ENCODE peak calls at places on chromosomes 12 and 14, in eight cellular contexts. Q is body of pancreas, X is HFFc6, C is lower leg skin, J is cardiac fibroblast, H is BE2C, W is GM13976, I is PC-3. V is an unnamed sample.

GRCh38 chr12:51865470-51865745 is 16.9 kb upstream of the FIGNL2 start:
- DNase-seq in Q (no peak), X (no peak), C (no peak), J (no peak), H (no peak), W (no peak), I (no peak), V (no peak)

GRCh38 chr12:3491938-3492867 is 1.2 kb downstream of the PRMT8 start:
- DNase-seq in Q (peak), X (peak), C (peak), J (peak), H (no peak), W (peak), I (peak), V (peak)

GRCh38 chr12:128613821-128614220 is 209.9 kb downstream of the SLC15A4 start:
- DNase-seq in Q (no peak), X (no peak), C (peak), J (no peak), H (no peak), W (no peak), I (no peak), V (no peak)

GRCh38 chr12:75660107-75660530 is 148.7 kb upstream of the KRR1 start:
- DNase-seq in Q (no peak), X (peak), C (no peak), J (peak), H (no peak), W (no peak), I (peak), V (peak)

GRCh38 chr12:82486524-82487235 is 128.4 kb downstream of the METTL25 start:
- DNase-seq in Q (no peak), X (no peak), C (no peak), J (peak), H (no peak), W (no peak), I (peak), V (no peak)

GRCh38 chr12:28290262-28290661 is 100.0 kb downstream of the CCDC91 start:
- DNase-seq in Q (no peak), X (no peak), C (no peak), J (peak), H (no peak), W (no peak), I (no peak), V (no peak)

GRCh38 chr12:112985655-112986290 is 7.5 kb downstream of the OAS2 start:
- DNase-seq in Q (no peak), X (no peak), C (no peak), J (no peak), H (no peak), W (no peak), I (peak), V (no peak)

GRCh38 chr12:41924111-41924510 is 220.6 kb downstream of the GXYLT1 start:
- DNase-seq in Q (no peak), X (no peak), C (no peak), J (no peak), H (no peak), W (no peak), I (no peak), V (no peak)

GRCh38 chr12:64747681-64748080 is 11.5 kb downstream of the GNS start:
- DNase-seq in Q (no peak), X (no peak), C (no peak), J (no peak), H (no peak), W (no peak), I (peak), V (no peak)

GRCh38 chr14:50082784-50083466 is 33.4 kb downstream of the VCPKMT start:
- DNase-seq in Q (no peak), X (no peak), C (peak), J (no peak), H (no peak), W (peak), I (no peak), V (no peak)

GRCh38 chr14:84036863-84037262 is 1493.1 kb upstream of the FLRT2 start:
- DNase-seq in Q (no peak), X (no peak), C (no peak), J (peak), H (no peak), W (no peak), I (peak), V (no peak)

GRCh38 chr12:92802906-92803305 is 100.1 kb downstream of the PLEKHG7 start:
- DNase-seq in Q (no peak), X (no peak), C (no peak), J (no peak), H (no peak), W (no peak), I (no peak), V (no peak)

DNA sequence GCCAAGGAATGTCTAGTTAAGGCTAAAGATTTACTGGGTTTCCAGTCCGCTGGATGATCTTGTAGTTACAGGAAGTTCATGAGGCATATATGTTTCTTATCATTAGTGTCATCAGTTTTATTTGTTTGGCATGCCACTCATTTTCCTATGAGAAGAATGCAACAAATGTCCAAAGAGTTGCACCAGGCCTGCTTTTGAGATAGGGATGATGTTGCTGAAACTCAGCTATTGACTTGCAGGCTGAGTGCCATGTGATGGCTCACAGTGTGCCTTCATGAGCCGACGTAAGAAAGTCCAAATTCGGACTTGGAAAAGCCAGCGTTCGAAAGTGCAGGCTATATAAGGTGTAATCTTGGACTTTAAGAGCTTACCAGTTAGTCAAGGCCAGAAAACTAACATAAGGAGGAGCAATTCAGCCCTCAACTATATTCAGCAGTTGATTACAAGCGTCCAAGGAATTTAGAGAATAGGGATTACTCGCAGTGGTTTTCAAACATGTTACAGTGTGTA is 101.4 kb downstream of the LGMN start:
- DNase-seq in Q (no peak), X (peak), C (no peak), J (peak), H (no peak), W (no peak), I (peak), V (peak)
- TF ChIP-seq CTCF in Q (no peak), X (no peak), C (no peak), J (no peak), H (no peak), W (no peak), I (no peak), V (no peak)

GRCh38 chr12:62761658-62762057 is 173.3 kb downstream of the PPM1H start:
- DNase-seq in Q (no peak), X (no peak), C (peak), J (peak), H (no peak), W (no peak), I (no peak), V (no peak)
- TF ChIP-seq CTCF in Q (no peak), X (no peak), C (no peak), J (no peak), H (no peak), W (no peak), I (no peak), V (no peak)

GRCh38 chr14:69606258-69606657 is 5.1 kb upstream of the SUSD6 start:
- DNase-seq in Q (no peak), X (no peak), C (no peak), J (peak), H (no peak), W (no peak), I (no peak), V (no peak)
- TF ChIP-seq CTCF in Q (no peak), X (no peak), C (no peak), J (no peak), H (no peak), W (no peak), I (no peak), V (no peak)

GRCh38 chr14:63995285-63995684 is 142.5 kb downstream of the SYNE2 start:
- DNase-seq in Q (no peak), X (no peak), C (no peak), J (no peak), H (no peak), W (no peak), I (no peak), V (no peak)

GRCh38 chr14:63991833-63992232 is 139.0 kb downstream of the SYNE2 start:
- DNase-seq in Q (no peak), X (no peak), C (no peak), J (no peak), H (no peak), W (no peak), I (no peak), V (no peak)

GRCh38 chr14:63992858-63993257 is 140.1 kb downstream of the SYNE2 start:
- DNase-seq in Q (no peak), X (no peak), C (no peak), J (no peak), H (no peak), W (no peak), I (no peak), V (no peak)

GRCh38 chr14:63996016-63996415 is 143.2 kb downstream of the SYNE2 start:
- DNase-seq in Q (no peak), X (no peak), C (no peak), J (no peak), H (no peak), W (no peak), I (no peak), V (no peak)

GRCh38 chr14:63993992-63994391 is 141.2 kb downstream of the SYNE2 start:
- DNase-seq in Q (no peak), X (no peak), C (no peak), J (peak), H (no peak), W (no peak), I (peak), V (no peak)
- TF ChIP-seq CTCF in Q (peak), X (peak), C (no peak), J (peak), H (peak), W (peak), I (peak), V (peak)

DNA sequence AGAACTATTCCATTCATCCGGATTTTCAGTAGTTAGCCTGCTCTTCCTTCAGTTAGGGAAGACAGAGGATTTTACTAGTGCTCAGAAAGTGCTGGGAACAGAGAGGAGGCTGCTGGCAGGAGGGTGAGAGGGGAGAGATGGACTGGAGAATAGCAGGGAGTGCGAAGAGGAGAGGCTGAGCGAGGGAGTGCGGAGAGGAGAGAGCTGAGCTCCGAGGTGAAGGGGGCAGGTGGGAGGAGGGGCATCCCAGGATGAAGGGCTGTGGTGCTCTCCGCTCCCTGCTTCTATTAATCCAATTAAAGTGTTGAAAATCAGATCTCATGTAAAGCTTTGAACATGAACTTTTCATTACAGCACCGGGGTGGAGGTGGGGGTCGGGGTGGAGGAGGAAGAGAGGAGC is 20.4 kb upstream of the SMOC1 start:
- DNase-seq in Q (no peak), X (no peak), C (no peak), J (no peak), H (no peak), W (no peak), I (no peak), V (no peak)
- TF ChIP-seq CTCF in Q (no peak), X (no peak), C (no peak), J (no peak), H (no peak), W (no peak), I (no peak), V (no peak)

DNA sequence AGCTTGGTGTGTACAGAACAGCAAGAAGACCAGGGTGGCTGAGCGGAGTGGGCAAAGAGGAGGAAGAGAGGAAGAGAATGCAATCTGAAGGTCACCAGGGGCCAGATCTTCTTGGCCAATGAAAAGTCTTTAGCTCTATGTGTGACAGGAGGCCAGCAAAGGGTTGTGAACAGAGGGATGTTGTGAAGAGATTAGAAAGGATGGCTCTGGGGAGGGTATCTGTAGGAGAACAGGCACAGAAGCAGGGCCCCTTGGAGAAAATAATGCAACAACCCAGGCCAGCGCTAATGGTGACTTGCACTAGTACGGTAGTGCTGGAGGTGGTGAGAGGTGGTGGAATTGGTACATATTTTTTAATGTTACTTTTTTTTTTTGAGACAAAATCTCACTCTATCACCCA is 97.2 kb downstream of the NT5DC3 start:
- DNase-seq in Q (no peak), X (no peak), C (no peak), J (no peak), H (no peak), W (no peak), I (no peak), V (no peak)
- TF ChIP-seq CTCF in Q (no peak), X (no peak), C (no peak), J (no peak), H (no peak), W (no peak), I (no peak), V (no peak)

DNA sequence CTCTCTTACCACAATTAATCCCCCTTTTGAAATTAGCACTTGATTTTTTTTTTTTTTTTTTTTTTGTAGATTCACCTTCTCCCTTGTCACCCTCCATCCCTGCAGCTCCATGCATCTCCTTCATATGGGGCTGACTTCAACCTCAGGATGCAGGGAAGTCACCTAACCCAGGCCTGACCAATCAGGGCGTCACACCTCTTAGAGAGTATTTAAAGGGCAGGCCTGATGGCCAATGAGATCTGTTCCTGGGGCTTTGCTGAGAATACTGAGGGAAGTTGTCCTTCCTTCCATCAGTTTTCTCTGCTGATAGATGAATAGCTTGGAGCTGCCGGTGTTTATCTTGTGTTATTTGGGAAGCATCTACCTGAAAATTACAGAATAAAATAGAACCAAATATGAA is 1104.7 kb upstream of the TMEM132C start:
- DNase-seq in Q (no peak), X (no peak), C (no peak), J (no peak), H (no peak), W (no peak), I (no peak), V (no peak)
- TF ChIP-seq CTCF in Q (no peak), X (no peak), C (no peak), J (no peak), H (no peak), W (no peak), I (no peak), V (no peak)

DNA sequence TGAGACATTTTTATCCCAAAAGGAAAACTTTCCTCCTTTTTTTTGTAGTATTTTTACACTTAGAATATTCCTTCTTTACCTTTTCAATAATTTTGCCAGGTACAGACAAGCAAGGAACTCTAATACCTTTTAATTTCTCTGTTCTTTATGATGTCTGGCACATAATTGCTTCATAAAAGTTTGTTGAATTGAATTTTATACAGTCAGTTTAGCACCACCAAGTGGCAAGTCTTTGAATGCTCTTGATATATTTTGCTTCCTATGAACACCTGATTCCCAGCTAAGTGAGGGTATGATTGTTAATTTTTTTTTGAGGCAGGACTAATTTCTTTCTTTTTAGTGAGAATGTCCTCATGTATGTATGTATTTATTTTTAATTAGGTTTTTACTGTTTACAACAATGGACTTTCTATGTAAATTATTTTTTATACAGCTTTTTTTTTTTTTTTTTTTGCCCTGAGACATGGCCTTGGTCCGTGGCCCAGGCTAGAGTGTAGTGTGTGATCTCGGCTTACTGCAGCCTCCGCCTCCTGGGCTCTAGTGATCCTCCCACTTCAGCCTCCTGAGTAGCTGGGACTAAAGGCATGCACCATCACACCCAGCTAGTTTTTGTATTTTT is 6.9 kb downstream of the TBC1D15 start:
- DNase-seq in Q (no peak), X (peak), C (no peak), J (peak), H (no peak), W (no peak), I (peak), V (no peak)
- TF ChIP-seq CTCF in Q (peak), X (peak), C (no peak), J (peak), H (peak), W (peak), I (peak), V (peak)

GRCh38 chr12:116959198-116959460 is 48.4 kb downstream of the FBXW8 start:
- DNase-seq in Q (no peak), X (no peak), C (no peak), J (no peak), H (no peak), W (no peak), I (peak), V (no peak)

GRCh38 chr12:116954700-116955381 is 44.1 kb downstream of the FBXW8 start:
- DNase-seq in Q (peak), X (no peak), C (no peak), J (peak), H (no peak), W (no peak), I (no peak), V (no peak)

GRCh38 chr12:116959845-116960514 is 49.2 kb downstream of the FBXW8 start:
- DNase-seq in Q (no peak), X (no peak), C (no peak), J (no peak), H (peak), W (peak), I (peak), V (no peak)

GRCh38 chr12:116958402-116959197 is 47.9 kb downstream of the FBXW8 start:
- DNase-seq in Q (no peak), X (no peak), C (no peak), J (no peak), H (no peak), W (no peak), I (peak), V (no peak)

DNA sequence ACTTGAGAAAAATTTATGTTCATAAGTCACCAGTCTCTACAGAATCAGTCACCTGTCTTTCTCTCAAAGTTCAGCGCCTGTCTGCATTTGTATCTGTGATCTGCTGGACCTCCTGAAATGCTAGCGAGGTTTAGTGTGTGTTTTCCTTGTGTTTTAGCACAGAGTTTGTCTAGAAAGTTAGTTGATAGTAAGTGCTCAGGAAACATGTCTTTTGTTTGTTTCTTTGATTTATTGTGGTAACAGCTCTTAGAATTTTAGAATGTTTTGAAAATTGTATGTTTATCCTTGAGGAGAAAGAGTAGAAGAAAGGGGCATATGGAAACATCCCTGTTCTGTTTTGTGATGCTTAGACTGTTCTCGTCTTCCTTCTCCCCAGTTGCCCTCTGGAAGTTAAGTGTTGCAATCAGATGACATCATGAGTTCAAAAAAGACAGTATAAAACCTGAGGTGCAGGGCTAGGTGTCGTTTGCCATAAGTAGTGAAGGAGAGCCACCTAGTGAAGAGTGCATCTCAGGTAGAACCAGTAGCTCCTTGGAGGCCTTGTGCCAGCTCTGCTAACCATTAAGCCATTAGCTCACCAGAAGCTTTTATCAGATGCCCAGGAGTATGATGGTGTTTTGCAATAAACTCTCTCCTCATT is 44.8 kb downstream of the FBXW8 start:
- DNase-seq in Q (peak), X (no peak), C (no peak), J (peak), H (no peak), W (peak), I (peak), V (no peak)
- TF ChIP-seq CTCF in Q (peak), X (no peak), C (no peak), J (no peak), H (no peak), W (no peak), I (peak), V (no peak)